ENCODE peak calls at places on chromosomes 2 and 18, in five cellular contexts. One of them, this sample, is unnamed.

GRCh38 chr18:49744395-49744987 is 68.8 kb downstream of the ACAA2 start:
- DNase-seq in cardiac septum: no peak
- DNase-seq in lower lobe of right lung: no peak
- DNase-seq in uterus: no peak
- DNase-seq in NCI-H2081: no peak
- DNase-seq in this sample: no peak

GRCh38 chr2:233852056-233852455 is 2.3 kb downstream of the HJURP start:
- DNase-seq in cardiac septum: no peak
- DNase-seq in lower lobe of right lung: no peak
- DNase-seq in uterus: no peak
- DNase-seq in NCI-H2081: no peak
- DNase-seq in this sample: no peak

GRCh38 chr2:236748801-236749200 is 179.2 kb downstream of the ACKR3 start:
- DNase-seq in cardiac septum: no peak
- DNase-seq in lower lobe of right lung: peak
- DNase-seq in uterus: no peak
- DNase-seq in NCI-H2081: no peak
- DNase-seq in this sample: no peak

GRCh38 chr2:144152817-144153271 is 367.1 kb downstream of the ZEB2 start:
- DNase-seq in cardiac septum: no peak
- DNase-seq in lower lobe of right lung: no peak
- DNase-seq in uterus: no peak
- DNase-seq in NCI-H2081: no peak
- DNase-seq in this sample: no peak

GRCh38 chr2:209642146-209642815 is 129.4 kb upstream of the UNC80 start:
- DNase-seq in cardiac septum: no peak
- DNase-seq in lower lobe of right lung: no peak
- DNase-seq in uterus: no peak
- DNase-seq in NCI-H2081: no peak
- DNase-seq in this sample: no peak

GRCh38 chr2:239399404-239399999 is 1.3 kb downstream of the HDAC4 start:
- DNase-seq in cardiac septum: peak
- DNase-seq in lower lobe of right lung: no peak
- DNase-seq in uterus: no peak
- DNase-seq in NCI-H2081: peak
- DNase-seq in this sample: no peak

GRCh38 chr2:33521791-33522281 is 45.4 kb downstream of the RASGRP3 start:
- DNase-seq in cardiac septum: no peak
- DNase-seq in lower lobe of right lung: no peak
- DNase-seq in uterus: peak
- DNase-seq in NCI-H2081: no peak
- DNase-seq in this sample: peak

GRCh38 chr2:176325732-176326131 is 56.5 kb downstream of the MTX2 start:
- DNase-seq in cardiac septum: no peak
- DNase-seq in lower lobe of right lung: no peak
- DNase-seq in uterus: no peak
- DNase-seq in NCI-H2081: peak
- DNase-seq in this sample: no peak

GRCh38 chr2:109736177-109736827 is 57.8 kb upstream of the RGPD5 start:
- DNase-seq in cardiac septum: no peak
- DNase-seq in lower lobe of right lung: peak
- DNase-seq in uterus: peak
- DNase-seq in NCI-H2081: peak
- DNase-seq in this sample: no peak

GRCh38 chr2:122191331-122191730 is 435.9 kb downstream of the TSN start:
- DNase-seq in cardiac septum: no peak
- DNase-seq in lower lobe of right lung: no peak
- DNase-seq in uterus: no peak
- DNase-seq in NCI-H2081: peak
- DNase-seq in this sample: peak

GRCh38 chr2:201777869-201778268 is 2.9 kb downstream of the ALS2 start:
- DNase-seq in cardiac septum: no peak
- DNase-seq in lower lobe of right lung: no peak
- DNase-seq in uterus: no peak
- DNase-seq in NCI-H2081: no peak
- DNase-seq in this sample: no peak

GRCh38 chr18:37396981-37397720 is 168.4 kb downstream of the CELF4 start:
- DNase-seq in cardiac septum: no peak
- DNase-seq in lower lobe of right lung: no peak
- DNase-seq in uterus: no peak
- DNase-seq in NCI-H2081: no peak
- DNase-seq in this sample: no peak

GRCh38 chr18:73283032-73283431 is 415.2 kb upstream of the NETO1 start:
- DNase-seq in cardiac septum: no peak
- DNase-seq in lower lobe of right lung: no peak
- DNase-seq in uterus: no peak
- DNase-seq in NCI-H2081: no peak
- DNase-seq in this sample: no peak

GRCh38 chr2:7014201-7014640 is 97.0 kb downstream of the RNF144A start:
- DNase-seq in cardiac septum: no peak
- DNase-seq in lower lobe of right lung: no peak
- DNase-seq in uterus: no peak
- DNase-seq in NCI-H2081: peak
- DNase-seq in this sample: no peak

GRCh38 chr2:71748227-71748626 is 294.9 kb downstream of the DYSF start:
- DNase-seq in cardiac septum: no peak
- DNase-seq in lower lobe of right lung: no peak
- DNase-seq in uterus: peak
- DNase-seq in NCI-H2081: no peak
- DNase-seq in this sample: no peak

GRCh38 chr2:109460553-109461324 is 153.0 kb downstream of the SEPTIN10 start:
- DNase-seq in cardiac septum: peak
- DNase-seq in lower lobe of right lung: no peak
- DNase-seq in uterus: no peak
- DNase-seq in NCI-H2081: no peak
- DNase-seq in this sample: no peak

GRCh38 chr2:231111987-231112386 is 12.9 kb downstream of the HTR2B start:
- DNase-seq in cardiac septum: no peak
- DNase-seq in lower lobe of right lung: no peak
- DNase-seq in uterus: no peak
- DNase-seq in NCI-H2081: no peak
- DNase-seq in this sample: no peak

GRCh38 chr2:218071218-218071937 is 2.3 kb downstream of the RUFY4 start:
- DNase-seq in cardiac septum: no peak
- DNase-seq in lower lobe of right lung: no peak
- DNase-seq in uterus: no peak
- DNase-seq in NCI-H2081: no peak
- DNase-seq in this sample: no peak

GRCh38 chr18:24404591-24404990 is 7.0 kb upstream of the OSBPL1A start:
- DNase-seq in cardiac septum: no peak
- DNase-seq in lower lobe of right lung: no peak
- DNase-seq in uterus: no peak
- DNase-seq in NCI-H2081: no peak
- DNase-seq in this sample: no peak

GRCh38 chr2:15675456-15676195 is 84.0 kb downstream of the DDX1 start:
- DNase-seq in cardiac septum: no peak
- DNase-seq in lower lobe of right lung: no peak
- DNase-seq in uterus: no peak
- DNase-seq in NCI-H2081: no peak
- DNase-seq in this sample: no peak

GRCh38 chr2:143390185-143390584 is 261.0 kb downstream of the ARHGAP15 start:
- DNase-seq in cardiac septum: no peak
- DNase-seq in lower lobe of right lung: no peak
- DNase-seq in uterus: no peak
- DNase-seq in NCI-H2081: no peak
- DNase-seq in this sample: no peak

GRCh38 chr2:133817680-133818566 is 249.7 kb upstream of the NCKAP5 start:
- DNase-seq in cardiac septum: no peak
- DNase-seq in lower lobe of right lung: no peak
- DNase-seq in uterus: no peak
- DNase-seq in NCI-H2081: no peak
- DNase-seq in this sample: no peak

GRCh38 chr2:49332415-49332814 is 178.1 kb upstream of the FSHR start:
- DNase-seq in cardiac septum: no peak
- DNase-seq in lower lobe of right lung: no peak
- DNase-seq in uterus: no peak
- DNase-seq in NCI-H2081: no peak
- DNase-seq in this sample: no peak

GRCh38 chr2:75622500-75622899 is 24.1 kb upstream of the MRPL19 start:
- DNase-seq in cardiac septum: no peak
- DNase-seq in lower lobe of right lung: no peak
- DNase-seq in uterus: no peak
- DNase-seq in NCI-H2081: no peak
- DNase-seq in this sample: no peak

GRCh38 chr18:9731380-9731779 is 23.3 kb downstream of the RAB31 start:
- DNase-seq in cardiac septum: no peak
- DNase-seq in lower lobe of right lung: no peak
- DNase-seq in uterus: peak
- DNase-seq in NCI-H2081: no peak
- DNase-seq in this sample: no peak

GRCh38 chr2:49035477-49035876 is 118.8 kb downstream of the FSHR start:
- DNase-seq in cardiac septum: no peak
- DNase-seq in lower lobe of right lung: no peak
- DNase-seq in uterus: no peak
- DNase-seq in NCI-H2081: no peak
- DNase-seq in this sample: no peak

GRCh38 chr2:190627881-190628412 is 20.9 kb upstream of the NAB1 start:
- DNase-seq in cardiac septum: no peak
- DNase-seq in lower lobe of right lung: no peak
- DNase-seq in uterus: no peak
- DNase-seq in NCI-H2081: peak
- DNase-seq in this sample: no peak

GRCh38 chr18:74745658-74746403 is 148.2 kb downstream of the ZNF407 start:
- DNase-seq in cardiac septum: no peak
- DNase-seq in lower lobe of right lung: no peak
- DNase-seq in uterus: no peak
- DNase-seq in NCI-H2081: peak
- DNase-seq in this sample: no peak

GRCh38 chr2:226387499-226387942 is 412.1 kb downstream of the IRS1 start:
- DNase-seq in cardiac septum: no peak
- DNase-seq in lower lobe of right lung: no peak
- DNase-seq in uterus: no peak
- DNase-seq in NCI-H2081: no peak
- DNase-seq in this sample: no peak

GRCh38 chr2:61423714-61424113 is 47.2 kb downstream of the USP34 start:
- DNase-seq in cardiac septum: no peak
- DNase-seq in lower lobe of right lung: no peak
- DNase-seq in uterus: no peak
- DNase-seq in NCI-H2081: no peak
- DNase-seq in this sample: peak

GRCh38 chr2:128552806-128553551 is 234.3 kb upstream of the HS6ST1 start:
- DNase-seq in cardiac septum: no peak
- DNase-seq in lower lobe of right lung: no peak
- DNase-seq in uterus: no peak
- DNase-seq in NCI-H2081: no peak
- DNase-seq in this sample: no peak

GRCh38 chr2:33246432-33246831 is 230.0 kb upstream of the RASGRP3 start:
- DNase-seq in cardiac septum: no peak
- DNase-seq in lower lobe of right lung: no peak
- DNase-seq in uterus: no peak
- DNase-seq in NCI-H2081: no peak
- DNase-seq in this sample: no peak

GRCh38 chr18:11310476-11311086 is 161.2 kb upstream of the PIEZO2 start:
- DNase-seq in cardiac septum: no peak
- DNase-seq in lower lobe of right lung: no peak
- DNase-seq in uterus: no peak
- DNase-seq in NCI-H2081: no peak
- DNase-seq in this sample: no peak

GRCh38 chr2:131682122-131682944 is 154.6 kb downstream of the CCDC74A start:
- DNase-seq in cardiac septum: peak
- DNase-seq in lower lobe of right lung: peak
- DNase-seq in uterus: peak
- DNase-seq in NCI-H2081: peak
- DNase-seq in this sample: peak

GRCh38 chr2:227849906-227850305 is 21.5 kb upstream of the DAW1 start:
- DNase-seq in cardiac septum: no peak
- DNase-seq in lower lobe of right lung: no peak
- DNase-seq in uterus: no peak
- DNase-seq in NCI-H2081: no peak
- DNase-seq in this sample: no peak

GRCh38 chr2:219570924-219571310 is 422 bp downstream of the OBSL1 start:
- DNase-seq in cardiac septum: no peak
- DNase-seq in lower lobe of right lung: no peak
- DNase-seq in uterus: no peak
- DNase-seq in NCI-H2081: no peak
- DNase-seq in this sample: no peak

GRCh38 chr2:229273384-229274338 is 2.6 kb upstream of the PID1 start:
- DNase-seq in cardiac septum: no peak
- DNase-seq in lower lobe of right lung: peak
- DNase-seq in uterus: peak
- DNase-seq in NCI-H2081: peak
- DNase-seq in this sample: peak

GRCh38 chr2:1169291-1169949 is 218.8 kb downstream of the SNTG2 start:
- DNase-seq in cardiac septum: no peak
- DNase-seq in lower lobe of right lung: no peak
- DNase-seq in uterus: no peak
- DNase-seq in NCI-H2081: no peak
- DNase-seq in this sample: no peak

GRCh38 chr2:135125940-135126339 is 73.8 kb downstream of the RAB3GAP1 start:
- DNase-seq in cardiac septum: no peak
- DNase-seq in lower lobe of right lung: no peak
- DNase-seq in uterus: no peak
- DNase-seq in NCI-H2081: no peak
- DNase-seq in this sample: no peak

This sample was measured in LNCaP clone FGC.